ENCODE peak calls at places on chromosomes 6 and 20, in nine cellular contexts. One of them, this sample, is unnamed. For H3K9me3 and H3K36me3, the result is how much of the 10 kb centered on the place peaks cover.

GRCh38 chr6:1596088-1596852 is 13.4 kb upstream of the FOXC1 start:
- DNase-seq in SK-N-MC: no peak
- DNase-seq in pancreas: peak
- DNase-seq in HAP-1: peak
- DNase-seq in lung: peak
- DNase-seq in CD8-positive, alpha-beta memory T cell: peak
- DNase-seq in PC-3: peak
- DNase-seq in body of pancreas: peak
- DNase-seq in right lobe of liver: peak
- DNase-seq in this sample: peak

GRCh38 chr6:101395345-101395744 is 1.8 kb downstream of the GRIK2 start:
- DNase-seq in SK-N-MC: no peak
- DNase-seq in pancreas: no peak
- DNase-seq in HAP-1: peak
- DNase-seq in lung: no peak
- DNase-seq in CD8-positive, alpha-beta memory T cell: no peak
- DNase-seq in PC-3: peak
- DNase-seq in body of pancreas: no peak
- DNase-seq in right lobe of liver: no peak
- DNase-seq in this sample: no peak

GRCh38 chr6:5135783-5136376 is 50.7 kb downstream of the PPP1R3G start:
- DNase-seq in SK-N-MC: no peak
- DNase-seq in pancreas: no peak
- DNase-seq in HAP-1: peak
- DNase-seq in lung: no peak
- DNase-seq in CD8-positive, alpha-beta memory T cell: peak
- DNase-seq in PC-3: peak
- DNase-seq in body of pancreas: no peak
- DNase-seq in right lobe of liver: no peak
- DNase-seq in this sample: peak

GRCh38 chr6:157961829-157962228 is 19.8 kb upstream of the SYNJ2 start:
- DNase-seq in SK-N-MC: no peak
- DNase-seq in pancreas: no peak
- DNase-seq in HAP-1: no peak
- DNase-seq in lung: no peak
- DNase-seq in CD8-positive, alpha-beta memory T cell: no peak
- DNase-seq in PC-3: no peak
- DNase-seq in body of pancreas: no peak
- DNase-seq in right lobe of liver: no peak
- DNase-seq in this sample: no peak

GRCh38 chr6:116277124-116277523 is 2.6 kb downstream of the TSPYL1 start:
- DNase-seq in SK-N-MC: no peak
- DNase-seq in pancreas: no peak
- DNase-seq in HAP-1: no peak
- DNase-seq in lung: no peak
- DNase-seq in CD8-positive, alpha-beta memory T cell: no peak
- DNase-seq in PC-3: no peak
- DNase-seq in body of pancreas: no peak
- DNase-seq in right lobe of liver: no peak
- DNase-seq in this sample: no peak

GRCh38 chr6:102381203-102381602 is 987.7 kb downstream of the GRIK2 start:
- DNase-seq in SK-N-MC: no peak
- DNase-seq in pancreas: no peak
- DNase-seq in HAP-1: no peak
- DNase-seq in lung: no peak
- DNase-seq in CD8-positive, alpha-beta memory T cell: no peak
- DNase-seq in PC-3: peak
- DNase-seq in body of pancreas: no peak
- DNase-seq in right lobe of liver: no peak
- DNase-seq in this sample: no peak

GRCh38 chr6:107657755-107658461 is 166.2 kb downstream of the SCML4 start:
- DNase-seq in SK-N-MC: no peak
- DNase-seq in pancreas: no peak
- DNase-seq in HAP-1: no peak
- DNase-seq in lung: peak
- DNase-seq in CD8-positive, alpha-beta memory T cell: peak
- DNase-seq in PC-3: no peak
- DNase-seq in body of pancreas: no peak
- DNase-seq in right lobe of liver: no peak
- DNase-seq in this sample: no peak

GRCh38 chr6:551405-551804 is 105.5 kb downstream of the HUS1B start:
- DNase-seq in SK-N-MC: no peak
- DNase-seq in pancreas: no peak
- DNase-seq in HAP-1: no peak
- DNase-seq in lung: no peak
- DNase-seq in CD8-positive, alpha-beta memory T cell: peak
- DNase-seq in PC-3: peak
- DNase-seq in body of pancreas: no peak
- DNase-seq in right lobe of liver: no peak
- DNase-seq in this sample: no peak

GRCh38 chr20:21796059-21796458 is 90.6 kb downstream of the PAX1 start:
- DNase-seq in SK-N-MC: no peak
- DNase-seq in pancreas: no peak
- DNase-seq in HAP-1: no peak
- DNase-seq in lung: no peak
- DNase-seq in CD8-positive, alpha-beta memory T cell: no peak
- DNase-seq in PC-3: peak
- DNase-seq in body of pancreas: no peak
- DNase-seq in right lobe of liver: no peak
- DNase-seq in this sample: no peak

GRCh38 chr6:131954775-131955107 is 3.6 kb upstream of the CCN2 start:
- DNase-seq in SK-N-MC: no peak
- DNase-seq in pancreas: no peak
- DNase-seq in HAP-1: no peak
- DNase-seq in lung: peak
- DNase-seq in CD8-positive, alpha-beta memory T cell: no peak
- DNase-seq in PC-3: peak
- DNase-seq in body of pancreas: peak
- DNase-seq in right lobe of liver: no peak
- DNase-seq in this sample: peak

GRCh38 chr20:12262747-12263146 is 345.1 kb downstream of the BTBD3 start:
- DNase-seq in SK-N-MC: no peak
- DNase-seq in pancreas: no peak
- DNase-seq in HAP-1: no peak
- DNase-seq in lung: no peak
- DNase-seq in CD8-positive, alpha-beta memory T cell: no peak
- DNase-seq in PC-3: no peak
- DNase-seq in body of pancreas: no peak
- DNase-seq in right lobe of liver: no peak
- DNase-seq in this sample: no peak

GRCh38 chr20:24968278-24968677 is 19.2 kb downstream of the CST7 start:
- DNase-seq in SK-N-MC: no peak
- DNase-seq in pancreas: no peak
- DNase-seq in HAP-1: no peak
- DNase-seq in lung: no peak
- DNase-seq in CD8-positive, alpha-beta memory T cell: no peak
- DNase-seq in PC-3: no peak
- DNase-seq in body of pancreas: no peak
- DNase-seq in right lobe of liver: no peak
- DNase-seq in this sample: no peak

GRCh38 chr6:164692772-164693171 is 616.6 kb downstream of the C6orf118 start:
- DNase-seq in SK-N-MC: no peak
- DNase-seq in pancreas: no peak
- DNase-seq in HAP-1: no peak
- DNase-seq in lung: no peak
- DNase-seq in CD8-positive, alpha-beta memory T cell: no peak
- DNase-seq in PC-3: no peak
- DNase-seq in body of pancreas: no peak
- DNase-seq in right lobe of liver: no peak
- DNase-seq in this sample: no peak
- H3K9me3 ChIP-seq in SK-N-MC: under half
- H3K9me3 ChIP-seq in pancreas: under half
- H3K9me3 ChIP-seq in HAP-1: under half
- H3K9me3 ChIP-seq in lung: under half
- H3K9me3 ChIP-seq in CD8-positive, alpha-beta memory T cell: under half
- H3K9me3 ChIP-seq in PC-3: under half
- H3K9me3 ChIP-seq in body of pancreas: under half
- H3K9me3 ChIP-seq in right lobe of liver: under half
- H3K9me3 ChIP-seq in this sample: under half

GRCh38 chr20:3580412-3580811 is 82.8 kb downstream of the GFRA4 start:
- DNase-seq in SK-N-MC: no peak
- DNase-seq in pancreas: no peak
- DNase-seq in HAP-1: no peak
- DNase-seq in lung: no peak
- DNase-seq in CD8-positive, alpha-beta memory T cell: no peak
- DNase-seq in PC-3: no peak
- DNase-seq in body of pancreas: no peak
- DNase-seq in right lobe of liver: no peak
- DNase-seq in this sample: no peak

GRCh38 chr20:3583765-3584164 is 79.4 kb downstream of the GFRA4 start:
- DNase-seq in SK-N-MC: no peak
- DNase-seq in pancreas: no peak
- DNase-seq in HAP-1: no peak
- DNase-seq in lung: no peak
- DNase-seq in CD8-positive, alpha-beta memory T cell: no peak
- DNase-seq in PC-3: no peak
- DNase-seq in body of pancreas: no peak
- DNase-seq in right lobe of liver: no peak
- DNase-seq in this sample: no peak

GRCh38 chr20:3590164-3590563 is 73.0 kb downstream of the GFRA4 start:
- DNase-seq in SK-N-MC: no peak
- DNase-seq in pancreas: no peak
- DNase-seq in HAP-1: no peak
- DNase-seq in lung: no peak
- DNase-seq in CD8-positive, alpha-beta memory T cell: no peak
- DNase-seq in PC-3: no peak
- DNase-seq in body of pancreas: no peak
- DNase-seq in right lobe of liver: no peak
- DNase-seq in this sample: no peak

DNA sequence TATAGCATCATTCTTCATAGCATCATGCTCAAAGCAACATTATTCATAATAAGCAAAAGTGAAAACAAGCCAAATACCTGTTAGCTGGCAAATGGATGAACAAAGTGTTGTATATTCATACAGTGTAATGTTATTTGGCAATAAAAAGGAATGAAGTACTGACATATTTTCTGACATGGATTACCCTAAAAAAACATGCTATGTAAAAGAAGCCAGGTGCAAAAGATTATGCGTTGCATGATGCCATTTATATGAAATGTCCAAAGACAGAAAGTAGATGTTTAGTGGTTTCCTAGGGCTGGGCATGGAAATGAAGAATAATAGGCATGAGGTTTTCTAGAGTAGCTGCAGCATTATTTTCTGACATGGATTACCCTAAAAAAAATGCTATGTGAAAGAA is 77.1 kb downstream of the GFRA4 start:
- DNase-seq in SK-N-MC: no peak
- DNase-seq in pancreas: no peak
- DNase-seq in HAP-1: no peak
- DNase-seq in lung: no peak
- DNase-seq in CD8-positive, alpha-beta memory T cell: no peak
- DNase-seq in PC-3: no peak
- DNase-seq in body of pancreas: no peak
- DNase-seq in right lobe of liver: no peak
- DNase-seq in this sample: no peak
- H3K36me3 ChIP-seq in SK-N-MC: under half
- H3K36me3 ChIP-seq in pancreas: under half
- H3K36me3 ChIP-seq in HAP-1: under half
- H3K36me3 ChIP-seq in lung: under half
- H3K36me3 ChIP-seq in CD8-positive, alpha-beta memory T cell: under half
- H3K36me3 ChIP-seq in PC-3: under half
- H3K36me3 ChIP-seq in body of pancreas: under half
- H3K36me3 ChIP-seq in right lobe of liver: under half
- H3K36me3 ChIP-seq in this sample: under half

GRCh38 chr6:69449887-69450286 is 346.9 kb downstream of the LMBRD1 start:
- DNase-seq in SK-N-MC: no peak
- DNase-seq in pancreas: no peak
- DNase-seq in HAP-1: no peak
- DNase-seq in lung: no peak
- DNase-seq in CD8-positive, alpha-beta memory T cell: no peak
- DNase-seq in PC-3: no peak
- DNase-seq in body of pancreas: no peak
- DNase-seq in right lobe of liver: no peak
- DNase-seq in this sample: no peak
- H3K9me3 ChIP-seq in SK-N-MC: under half
- H3K9me3 ChIP-seq in pancreas: under half
- H3K9me3 ChIP-seq in HAP-1: under half
- H3K9me3 ChIP-seq in lung: under half
- H3K9me3 ChIP-seq in CD8-positive, alpha-beta memory T cell: under half
- H3K9me3 ChIP-seq in PC-3: under half
- H3K9me3 ChIP-seq in body of pancreas: under half
- H3K9me3 ChIP-seq in right lobe of liver: under half
- H3K9me3 ChIP-seq in this sample: under half

GRCh38 chr6:87558446-87558845 is 31.3 kb downstream of the RARS2 start:
- DNase-seq in SK-N-MC: no peak
- DNase-seq in pancreas: no peak
- DNase-seq in HAP-1: no peak
- DNase-seq in lung: no peak
- DNase-seq in CD8-positive, alpha-beta memory T cell: no peak
- DNase-seq in PC-3: no peak
- DNase-seq in body of pancreas: no peak
- DNase-seq in right lobe of liver: no peak
- DNase-seq in this sample: no peak
- H3K36me3 ChIP-seq in SK-N-MC: under half
- H3K36me3 ChIP-seq in pancreas: under half
- H3K36me3 ChIP-seq in HAP-1: under half
- H3K36me3 ChIP-seq in lung: under half
- H3K36me3 ChIP-seq in CD8-positive, alpha-beta memory T cell: under half
- H3K36me3 ChIP-seq in PC-3: under half
- H3K36me3 ChIP-seq in body of pancreas: under half
- H3K36me3 ChIP-seq in right lobe of liver: under half
- H3K36me3 ChIP-seq in this sample: under half

GRCh38 chr6:169967687-169968086 is 216.3 kb downstream of the ERMARD start:
- DNase-seq in SK-N-MC: no peak
- DNase-seq in pancreas: no peak
- DNase-seq in HAP-1: no peak
- DNase-seq in lung: peak
- DNase-seq in CD8-positive, alpha-beta memory T cell: no peak
- DNase-seq in PC-3: no peak
- DNase-seq in body of pancreas: no peak
- DNase-seq in right lobe of liver: no peak
- DNase-seq in this sample: no peak
- H3K9me3 ChIP-seq in SK-N-MC: under half
- H3K9me3 ChIP-seq in pancreas: under half
- H3K9me3 ChIP-seq in HAP-1: under half
- H3K9me3 ChIP-seq in lung: under half
- H3K9me3 ChIP-seq in CD8-positive, alpha-beta memory T cell: under half
- H3K9me3 ChIP-seq in PC-3: under half
- H3K9me3 ChIP-seq in body of pancreas: under half
- H3K9me3 ChIP-seq in right lobe of liver: under half
- H3K9me3 ChIP-seq in this sample: under half

This sample was measured in thyroid gland.